ENCODE peak calls at places on chromosomes 7 and 10, in six cellular contexts. N, R, G, K, T and O are unnamed samples.

GRCh38 chr10:27658788-27659187 is 86.8 kb downstream of the MKX start:
- DNase-seq in N (no peak), K (no peak), G (no peak), R (no peak), T (no peak), O (no peak)

GRCh38 chr10:104317195-104318095 is 20.8 kb downstream of the ITPRIP start:
- DNase-seq in G (no peak), R (no peak), N (peak; percentile 39), K (no peak), T (peak; percentile 73), O (no peak)

GRCh38 chr10:78438094-78438906 is 404.6 kb downstream of the RPS24 start:
- DNase-seq in K (no peak), R (no peak), N (no peak), G (no peak), T (no peak), O (no peak)

GRCh38 chr7:128104109-128104742 is 73.0 kb upstream of the LRRC4 start:
- DNase-seq in G (no peak), T (peak; percentile 46), R (no peak), K (no peak), N (no peak), O (no peak)

GRCh38 chr10:106582291-106582690 is 582.2 kb downstream of the SORCS1 start:
- DNase-seq in T (peak; percentile 52), R (no peak), G (no peak), K (no peak), N (no peak), O (no peak)

GRCh38 chr7:137930616-137931015 is 71.3 kb downstream of the CREB3L2 start:
- DNase-seq in K (no peak), N (no peak), G (no peak), R (peak; percentile 70), T (peak; percentile 80), O (no peak)

GRCh38 chr10:61480226-61480625 is 27.0 kb upstream of the TMEM26 start:
- DNase-seq in N (no peak), G (no peak), R (no peak), K (no peak), T (no peak), O (no peak)

GRCh38 chr10:115659616-115660015 is 566.5 kb downstream of the ATRNL1 start:
- DNase-seq in R (no peak), T (no peak), K (no peak), G (no peak), N (no peak), O (no peak)

GRCh38 chr10:93837783-93838677 is 55.7 kb upstream of the SLC35G1 start:
- DNase-seq in N (no peak), T (no peak), R (peak; percentile 58), K (no peak), G (no peak), O (no peak)

DNA sequence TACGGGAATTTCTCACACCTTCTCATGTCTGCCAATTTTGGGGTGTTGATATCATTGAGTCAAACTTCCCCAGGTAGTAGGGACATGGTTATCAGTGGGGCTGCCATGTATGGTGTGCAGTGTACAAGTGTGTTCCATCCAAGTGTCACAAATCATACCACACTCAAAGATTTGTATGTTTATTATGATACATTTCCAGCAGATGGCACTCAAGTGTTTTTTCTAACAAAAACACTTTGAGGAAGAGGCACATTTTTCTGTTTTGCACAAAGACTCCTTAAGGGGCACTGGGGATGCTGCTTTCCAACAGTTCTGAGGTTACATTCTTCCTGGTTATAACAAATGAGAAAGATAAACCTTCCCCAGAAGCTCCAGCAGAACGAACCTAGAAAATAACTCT is 414.5 kb downstream of the REEP3 start:
- DNase-seq in K (no peak), N (no peak), G (no peak), R (no peak), T (peak; percentile 14), O (no peak)
- TF ChIP-seq CTCF in K (no peak), N (peak; percentile 24), G (no peak), R (no peak), T (peak; percentile 18), O (no peak)

GRCh38 chr10:68233045-68233444 is 1.1 kb upstream of the ATOH7 start:
- DNase-seq in T (no peak), N (no peak), K (no peak), G (no peak), R (no peak), O (no peak)

GRCh38 chr10:68235111-68235510 is 3.2 kb upstream of the ATOH7 start:
- DNase-seq in N (no peak), G (no peak), K (no peak), R (no peak), T (no peak), O (no peak)

GRCh38 chr10:68230268-68230667 is 1.6 kb downstream of the ATOH7 start:
- DNase-seq in K (no peak), N (no peak), T (no peak), R (no peak), G (no peak), O (no peak)

GRCh38 chr10:68231916-68232315 is at the start of gene ATOH7:
- DNase-seq in N (peak; percentile 8), T (no peak), K (no peak), G (no peak), R (no peak), O (no peak)

DNA sequence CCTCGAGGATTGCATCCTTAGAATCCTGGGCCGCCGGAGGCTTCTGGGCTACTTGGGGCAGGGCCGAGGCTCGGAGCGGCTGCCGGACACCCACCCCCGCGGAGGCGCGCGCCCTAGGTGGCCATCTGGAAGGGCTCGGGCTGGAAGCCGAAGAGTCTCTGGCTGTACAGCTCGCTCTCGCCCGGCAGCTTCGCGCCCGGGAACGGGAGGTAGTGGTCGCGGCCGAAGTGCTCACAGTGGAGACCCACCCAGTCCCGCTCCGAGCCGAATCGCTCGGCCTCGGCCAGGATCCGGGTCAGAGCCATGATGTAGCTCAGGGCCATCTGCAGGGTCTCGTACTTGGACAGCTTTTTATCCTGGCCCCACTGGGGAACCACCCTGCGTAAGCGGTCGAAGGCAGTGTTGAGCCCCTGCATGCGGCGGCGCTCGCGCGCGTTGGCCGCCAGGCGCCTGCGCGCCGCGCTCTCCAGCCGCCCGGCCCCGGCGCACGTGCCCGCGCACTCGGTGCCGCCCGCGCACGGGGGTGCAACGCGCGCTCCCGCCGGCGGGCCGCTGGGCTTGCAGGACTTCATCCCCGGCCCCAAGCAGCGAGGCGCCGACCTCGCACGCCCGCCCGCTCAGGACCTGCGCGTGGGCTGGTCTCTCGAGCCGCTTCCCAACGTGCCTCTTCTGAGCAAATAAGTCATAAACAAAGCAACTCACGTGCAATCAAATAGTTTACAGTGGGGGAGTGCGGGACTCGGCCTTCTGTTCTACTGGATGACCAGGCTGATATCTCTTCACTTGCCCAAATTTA is 609 bp downstream of the ATOH7 start:
- DNase-seq in R (peak; percentile 51), K (peak; percentile 76), T (peak; percentile 79), G (peak; percentile 44), N (peak; percentile 87), O (peak; percentile 69)
- TF ChIP-seq CTCF in R (peak; percentile 6), K (no peak), T (peak; percentile 26), G (no peak), N (peak; percentile 33), O (no peak)

DNA sequence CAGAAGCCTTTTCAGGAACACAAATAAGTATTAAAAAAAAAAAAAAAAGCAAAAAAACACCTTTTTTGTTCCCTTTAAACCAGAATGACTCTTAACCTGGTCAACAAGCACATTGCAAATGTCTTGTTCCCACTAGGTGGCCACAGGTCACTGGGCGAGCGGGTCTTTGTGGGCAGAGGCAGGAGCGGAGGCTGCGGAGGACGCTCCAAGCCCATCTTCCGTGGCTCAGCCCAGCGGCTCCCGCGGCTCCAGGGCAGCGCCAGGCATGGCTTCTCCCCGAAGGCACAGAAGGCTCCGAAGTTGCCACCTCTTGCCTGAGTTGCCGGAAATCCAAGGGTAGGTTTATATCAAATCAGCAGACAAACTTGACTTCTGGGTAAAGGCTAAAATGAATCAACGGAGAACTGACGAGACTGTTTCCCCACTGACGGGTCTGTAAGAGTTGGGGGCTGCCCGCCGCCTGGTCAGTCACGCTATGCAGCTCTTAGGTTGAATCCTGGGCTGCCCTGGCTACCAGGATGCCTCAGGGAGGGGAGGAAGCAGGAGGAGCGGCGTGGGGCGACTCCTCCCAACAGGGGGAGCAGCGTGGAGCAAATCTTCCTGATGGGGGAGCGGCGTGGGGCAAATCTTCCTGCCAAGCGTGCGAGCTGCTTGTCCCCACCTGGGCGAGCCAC is 144.5 kb downstream of the PTPRN2 start:
- DNase-seq in G (no peak), N (no peak), K (no peak), R (no peak), T (no peak), O (no peak)
- TF ChIP-seq CTCF in G (no peak), N (no peak), K (no peak), R (no peak), T (no peak), O (no peak)

GRCh38 chr7:80711521-80711920 is 73.1 kb downstream of the CD36 start:
- DNase-seq in K (no peak), T (peak; percentile 29), N (no peak), R (no peak), G (no peak), O (no peak)
- TF ChIP-seq CTCF in K (no peak), T (no peak), N (no peak), R (no peak), G (no peak), O (no peak)

DNA sequence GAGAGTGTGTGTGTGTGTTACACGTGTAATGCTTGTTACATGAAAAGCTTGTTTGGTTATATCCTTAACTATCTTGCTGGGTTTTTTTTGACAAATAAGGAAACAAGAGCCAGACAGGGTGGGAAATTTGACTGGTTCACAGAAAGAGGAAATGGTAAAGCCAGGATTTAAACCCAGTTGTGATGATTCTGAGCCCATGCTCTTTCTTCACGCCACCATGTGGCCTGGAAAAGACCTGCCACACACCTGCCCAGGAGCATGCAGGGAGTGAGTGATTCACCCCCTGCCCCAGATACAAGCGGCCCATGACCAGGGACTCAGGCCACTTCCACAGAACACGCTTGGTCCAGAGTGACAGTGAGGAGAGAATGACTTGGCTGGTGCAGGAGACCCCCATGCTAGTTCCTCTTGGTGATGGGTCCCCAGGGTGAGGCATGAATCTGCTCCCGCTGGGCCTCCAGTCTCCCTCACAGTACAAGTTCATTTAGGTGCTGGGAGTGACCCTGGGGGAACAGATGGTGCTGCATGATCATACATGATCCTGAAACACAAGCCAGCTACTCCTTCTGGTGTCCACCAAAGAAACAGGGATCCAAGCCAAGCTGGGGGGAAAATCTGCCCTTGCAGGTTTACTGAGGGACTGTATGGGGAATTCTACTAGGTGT is 21.0 kb upstream of the EIF5AL1 start:
- DNase-seq in T (no peak), G (no peak), N (no peak), K (no peak), R (no peak), O (no peak)
- TF ChIP-seq CTCF in T (no peak), G (no peak), N (peak; percentile 24), K (no peak), R (no peak), O (no peak)

GRCh38 chr10:57844387-57844998 is 423.2 kb downstream of the IPMK start:
- DNase-seq in N (peak; percentile 9), K (no peak), G (no peak), T (no peak), R (no peak), O (no peak)

GRCh38 chr10:57846307-57847065 is 421.2 kb downstream of the IPMK start:
- DNase-seq in T (no peak), R (no peak), G (no peak), N (no peak), K (no peak), O (no peak)

DNA sequence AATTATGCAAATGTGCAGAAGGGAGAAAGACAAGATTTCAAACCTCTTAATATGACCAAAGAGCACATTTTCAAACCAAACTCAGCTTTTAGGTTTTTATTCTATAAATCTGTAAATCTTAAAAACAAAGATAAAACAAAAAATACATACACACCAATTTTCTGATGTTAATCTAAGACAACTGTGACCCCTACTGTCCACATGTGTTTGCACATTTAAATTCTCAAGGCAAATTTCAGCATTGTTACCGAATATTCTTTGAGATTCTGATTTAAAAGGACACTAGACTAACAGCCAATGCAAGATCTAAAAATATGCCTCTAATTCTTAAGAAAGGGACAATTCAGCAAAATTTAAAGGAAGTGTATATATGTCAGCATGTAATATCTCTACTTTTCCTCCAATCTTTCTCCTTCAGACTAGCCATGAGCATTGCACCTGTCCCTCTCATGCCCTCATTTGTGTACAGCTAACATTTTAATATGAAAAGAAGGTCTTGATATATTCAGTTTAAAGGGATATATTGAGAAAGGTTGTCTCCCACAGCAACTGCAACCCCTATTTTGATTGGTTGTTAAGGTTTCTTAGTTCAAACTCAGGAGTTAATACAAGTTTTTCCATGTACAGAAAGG is 417.9 kb downstream of the IPMK start:
- DNase-seq in N (peak; percentile 15), R (no peak), G (no peak), T (peak; percentile 30), K (no peak), O (no peak)
- TF ChIP-seq CTCF in N (peak; percentile 60), R (peak; percentile 24), G (no peak), T (peak; percentile 30), K (peak; percentile 60), O (no peak)